ENCODE peak calls at places on chromosomes 1 and 21, in seven cellular contexts. H is transverse colon, U is ovary, E is sigmoid colon, X is K562, Q is A549, P is H1. K is an unnamed sample.

GRCh38 chr1:94081566-94082344 is 39.2 kb downstream of the ABCA4 start:
- DNase-seq in E (no peak), P (no peak), Q (no peak), H (no peak), X (no peak), U (no peak), K (no peak)

GRCh38 chr1:2108213-2108876 is 58.1 kb downstream of the PRKCZ start:
- DNase-seq in U (no peak), H (no peak), X (peak), P (peak), E (no peak), Q (peak), K (no peak)

GRCh38 chr1:174966000-174966572 is 33.7 kb upstream of the CACYBP start:
- DNase-seq in Q (no peak), U (no peak), H (no peak), E (no peak), P (no peak), X (no peak), K (no peak)

GRCh38 chr1:25194576-25195020 is 37.7 kb downstream of the SYF2 start:
- DNase-seq in X (no peak), H (no peak), P (no peak), E (no peak), Q (no peak), U (no peak), K (no peak)

GRCh38 chr1:207056673-207057072 is 3.6 kb downstream of the PFKFB2 start:
- DNase-seq in Q (no peak), H (peak), P (no peak), E (no peak), X (no peak), U (no peak), K (no peak)

GRCh38 chr1:234603221-234604204 is 6.5 kb downstream of the IRF2BP2 start:
- DNase-seq in P (no peak), U (no peak), Q (peak), X (peak), E (no peak), H (no peak), K (no peak)

GRCh38 chr1:117037802-117038201 is 22.3 kb upstream of the TTF2 start:
- DNase-seq in Q (no peak), X (no peak), E (no peak), P (no peak), U (no peak), H (no peak), K (no peak)

GRCh38 chr1:8602471-8603219 is 214.8 kb downstream of the RERE start:
- DNase-seq in X (no peak), E (no peak), U (no peak), P (no peak), Q (no peak), H (no peak), K (no peak)

GRCh38 chr1:224623743-224624333 is 7.7 kb downstream of the CNIH3 start:
- DNase-seq in E (no peak), H (peak), U (no peak), X (no peak), Q (no peak), P (no peak), K (no peak)

GRCh38 chr1:59673575-59674467 is 140.9 kb upstream of the HOOK1 start:
- DNase-seq in H (peak), U (peak), Q (no peak), P (no peak), E (peak), X (no peak), K (no peak)
- H3K27ac ChIP-seq in H (peak), U (peak), Q (no peak), P (no peak), E (peak), X (no peak), K (peak)

GRCh38 chr21:39313457-39314154 is at the start of gene BRWD1:
- DNase-seq in Q (peak), U (peak), X (peak), P (peak), E (peak), H (peak), K (peak)
- TF ChIP-seq EP300 in Q (no peak), U (peak), X (peak), P (no peak), E (no peak), H (peak), K (no peak)

GRCh38 chr1:16145030-16145987 is 10.6 kb downstream of the EPHA2 start:
- DNase-seq in U (peak), Q (peak), P (no peak), X (no peak), E (peak), H (peak), K (peak)

GRCh38 chr1:16143005-16143565 is 12.8 kb downstream of the EPHA2 start:
- DNase-seq in P (no peak), U (no peak), X (no peak), E (no peak), H (no peak), Q (no peak), K (no peak)

GRCh38 chr1:16142383-16142995 is 13.4 kb downstream of the EPHA2 start:
- DNase-seq in H (no peak), E (no peak), U (no peak), P (no peak), Q (no peak), X (no peak), K (no peak)

GRCh38 chr1:16144325-16145029 is 11.4 kb downstream of the EPHA2 start:
- DNase-seq in Q (peak), H (no peak), U (no peak), X (peak), E (no peak), P (no peak), K (no peak)

GRCh38 chr1:16143566-16144324 is 12.1 kb downstream of the EPHA2 start:
- DNase-seq in P (no peak), E (no peak), H (peak), Q (peak), X (peak), U (no peak), K (no peak)
- H3K27ac ChIP-seq in P (peak), E (peak), H (peak), Q (peak), X (peak), U (no peak), K (peak)

GRCh38 chr1:27630859-27631491 is 4.0 kb downstream of the FGR start:
- DNase-seq in U (peak), Q (no peak), E (peak), P (no peak), X (no peak), H (no peak), K (peak)
- TF ChIP-seq EP300 in U (no peak), Q (no peak), E (no peak), P (no peak), X (no peak), H (no peak), K (peak)

GRCh38 chr1:47646676-47647075 is 208.8 kb downstream of the FOXD2 start:
- DNase-seq in P (no peak), H (no peak), E (no peak), U (no peak), Q (no peak), X (no peak), K (no peak)
- H3K27ac ChIP-seq in P (no peak), H (no peak), E (no peak), U (no peak), Q (no peak), X (no peak), K (no peak)